ENCODE peak calls at places on chromosomes 16 and 17, in seven cellular contexts. M is nephron progenitor cell; X is stimulated activated CD4-positive, alpha-beta T cell treated with anti-CD3 and anti-CD28 coated beads, Interleukin-2, amount 100 ng/mL, for 48 hours; L is CD4-positive, alpha-beta T cell; E is activated naive CD4-positive, alpha-beta T cell; D is T-helper 1 cell; B is HTR-8/SVneo. K is an unnamed sample.

GRCh38 chr17:68033636-68034451 is 1.7 kb upstream of the KPNA2 start:
- DNase-seq in X (no peak), L (no peak), E (no peak), B (peak), M (no peak), D (no peak), K (peak)

GRCh38 chr17:65370669-65371126 is 190.8 kb downstream of the AXIN2 start:
- DNase-seq in B (no peak), L (no peak), E (no peak), D (no peak), M (no peak), X (no peak), K (peak)

GRCh38 chr17:8189041-8189710 is 804 bp downstream of the BORCS6 start:
- DNase-seq in E (no peak), X (no peak), D (peak), B (no peak), L (no peak), M (no peak), K (no peak)

GRCh38 chr16:86951831-86952598 is 365.2 kb downstream of the C16orf95 start:
- DNase-seq in X (no peak), L (no peak), E (no peak), D (no peak), M (no peak), B (peak), K (peak)

GRCh38 chr16:66152841-66153525 is 213.5 kb upstream of the CDH5 start:
- DNase-seq in L (no peak), M (no peak), D (no peak), X (no peak), E (no peak), B (no peak), K (no peak)

GRCh38 chr17:81182596-81182995 is 16.6 kb upstream of the AATK start:
- DNase-seq in M (no peak), L (no peak), B (no peak), D (no peak), X (no peak), E (no peak), K (no peak)

GRCh38 chr17:44794699-44795413 is 35.2 kb downstream of the GJC1 start:
- DNase-seq in E (no peak), M (no peak), B (peak), X (no peak), D (no peak), L (no peak), K (peak)

GRCh38 chr16:785563-786535 is 2.3 kb downstream of the RPUSD1 start:
- DNase-seq in M (peak), B (no peak), X (peak), L (peak), E (peak), D (peak), K (peak)

GRCh38 chr16:10282367-10282766 is 100.1 kb upstream of the GRIN2A start:
- DNase-seq in M (no peak), X (no peak), B (no peak), L (no peak), D (no peak), E (no peak), K (no peak)

GRCh38 chr17:30550512-30551273 is 73.5 kb downstream of the GOSR1 start:
- DNase-seq in L (no peak), B (peak), E (no peak), X (no peak), D (no peak), M (no peak), K (peak)

GRCh38 chr16:8571061-8571596 is 19.2 kb downstream of the TMEM114 start:
- DNase-seq in X (no peak), L (no peak), M (no peak), B (no peak), E (no peak), D (no peak), K (peak)

GRCh38 chr16:787978-788398 is at the start of gene RPUSD1:
- DNase-seq in B (no peak), D (no peak), L (no peak), E (no peak), M (no peak), X (no peak), K (no peak)

GRCh38 chr17:44092051-44092450 is 21.5 kb downstream of the G6PC3 start:
- DNase-seq in X (no peak), L (no peak), E (no peak), D (no peak), M (no peak), B (no peak), K (no peak)

GRCh38 chr17:75418523-75419050 is 13.1 kb upstream of the GRB2 start:
- DNase-seq in E (no peak), D (no peak), L (no peak), X (no peak), B (no peak), M (no peak), K (no peak)

GRCh38 chr17:82372591-82373452 is 1.3 kb downstream of the UTS2R start:
- DNase-seq in D (no peak), X (no peak), E (no peak), L (no peak), M (peak), B (no peak), K (no peak)